ENCODE peak calls at places on chromosomes 5 and 9, in ten cellular contexts. A, W, K, Y, N, Q, S, P, G and M are unnamed samples.

GRCh38 chr5:73380052-73380451 is 68.5 kb downstream of the FOXD1 start:
- DNase-seq in N (no peak), G (no peak), S (no peak), Q (no peak), K (no peak), W (no peak), P (no peak), A (peak; percentile 16), Y (no peak), M (no peak)

GRCh38 chr5:177607452-177608192 is 7.7 kb downstream of the B4GALT7 start:
- DNase-seq in G (peak; percentile 78), N (peak; percentile 90), W (peak; percentile 96), Y (peak; percentile 62), K (peak; percentile 56), S (peak; percentile 36), A (peak; percentile 84), Q (peak; percentile 91), P (peak; percentile 90), M (peak; percentile 84)

GRCh38 chr5:64826541-64826940 is 57.8 kb downstream of the CWC27 start:
- DNase-seq in S (no peak), N (no peak), K (no peak), Q (no peak), Y (no peak), G (no peak), P (no peak), W (no peak), A (no peak), M (no peak)

GRCh38 chr9:123445116-123445515 is 89.1 kb downstream of the CRB2 start:
- DNase-seq in A (no peak), G (no peak), Y (no peak), P (no peak), K (no peak), S (no peak), Q (no peak), N (no peak), W (peak; percentile 18), M (no peak)

GRCh38 chr5:72224946-72225427 is 95.1 kb downstream of the MRPS27 start:
- DNase-seq in K (no peak), N (no peak), Q (no peak), S (no peak), Y (no peak), W (no peak), A (no peak), G (no peak), P (peak; percentile 56), M (no peak)

GRCh38 chr5:90356612-90357011 is 52.9 kb downstream of the CETN3 start:
- DNase-seq in K (no peak), P (peak; percentile 20), S (no peak), Q (no peak), N (no peak), G (no peak), W (no peak), A (no peak), Y (no peak), M (no peak)

GRCh38 chr5:180366303-180366702 is 13.2 kb upstream of the GFPT2 start:
- DNase-seq in K (no peak), N (no peak), Y (no peak), W (no peak), S (no peak), A (no peak), Q (no peak), P (no peak), G (no peak), M (no peak)

GRCh38 chr5:132557425-132557805 is 638 bp downstream of the RAD50 start:
- DNase-seq in G (peak; percentile 80), A (peak; percentile 49), P (peak; percentile 33), Q (peak; percentile 18), S (peak; percentile 18), N (peak; percentile 10), Y (peak; percentile 11), W (peak; percentile 63), K (peak; percentile 83), M (peak; percentile 46)

GRCh38 chr5:92353107-92354030 is 970.3 kb upstream of the ARRDC3 start:
- DNase-seq in S (no peak), P (peak; percentile 11), Y (no peak), W (no peak), A (no peak), K (no peak), G (peak; percentile 49), Q (no peak), N (no peak), M (no peak)

GRCh38 chr5:69467442-69468225 is 25.0 kb upstream of the OCLN start:
- DNase-seq in S (no peak), K (peak; percentile 93), N (no peak), G (no peak), Q (no peak), P (peak; percentile 13), Y (no peak), W (no peak), A (peak; percentile 73), M (no peak)

GRCh38 chr5:141412853-141413539 is at the start of gene PCDHGA10:
- DNase-seq in W (peak; percentile 73), A (peak; percentile 82), P (peak; percentile 81), K (peak; percentile 86), Y (no peak), N (peak; percentile 70), G (no peak), Q (peak; percentile 77), S (no peak), M (no peak)

DNA sequence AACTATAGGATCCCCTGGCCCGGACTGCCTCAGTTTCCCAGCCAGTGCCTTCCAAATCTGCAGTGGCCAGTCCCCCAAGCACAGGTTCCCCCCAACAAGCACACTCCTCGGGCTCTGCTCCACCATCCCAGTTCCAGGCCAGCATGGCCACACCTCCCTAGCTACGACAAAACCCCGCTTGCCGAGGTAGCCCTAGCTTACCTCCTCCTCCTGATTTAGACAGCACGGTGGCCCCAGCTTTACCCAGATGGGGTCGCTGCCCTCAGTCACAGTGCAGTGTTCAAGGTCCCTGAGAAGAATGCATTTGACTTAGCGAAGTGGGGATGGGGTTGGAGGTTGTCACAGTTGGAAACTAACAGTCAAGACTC is 40.8 kb upstream of the GARNL3 start:
- DNase-seq in G (no peak), P (no peak), S (no peak), K (no peak), Y (no peak), A (no peak), W (no peak), N (peak; percentile 18), Q (peak; percentile 11), M (peak; percentile 33)
- TF ChIP-seq CTCF in G (no peak), P (no peak), S (no peak), K (no peak), Y (no peak), A (no peak), W (peak; percentile 56), N (no peak), Q (no peak), M (no peak)

DNA sequence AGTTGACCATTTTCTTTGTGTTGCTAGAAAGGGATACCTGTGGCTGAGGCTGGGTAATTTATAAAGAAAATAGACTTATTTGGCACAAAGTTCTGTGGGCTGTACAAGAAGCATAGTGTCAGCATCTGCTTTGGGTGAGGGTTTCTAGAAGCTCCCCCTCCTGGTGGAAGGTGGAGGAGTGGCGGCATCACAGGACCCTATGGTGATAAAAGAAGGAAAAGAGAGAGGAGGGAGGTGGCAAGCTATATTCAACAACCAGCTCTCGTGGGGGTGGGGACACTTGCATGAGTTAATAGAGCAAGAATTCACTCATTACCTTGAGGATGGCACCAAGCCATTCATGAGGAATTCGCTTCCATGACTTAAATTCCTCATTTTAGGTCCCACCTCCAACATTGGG is 2041.4 kb upstream of the CDH9 start:
- DNase-seq in K (no peak), Q (no peak), S (no peak), G (peak; percentile 12), Y (no peak), W (peak; percentile 63), P (no peak), A (no peak), N (peak; percentile 38), M (no peak)
- TF ChIP-seq CTCF in K (no peak), Q (no peak), S (no peak), G (no peak), Y (no peak), W (peak; percentile 71), P (no peak), A (peak; percentile 5), N (no peak), M (no peak)

GRCh38 chr9:108759399-108759798 is 96.4 kb downstream of the ACTL7B start:
- DNase-seq in S (no peak), G (no peak), W (no peak), A (no peak), Q (no peak), Y (no peak), K (no peak), P (no peak), N (no peak), M (peak; percentile 54)

GRCh38 chr9:108760841-108761240 is 94.9 kb downstream of the ACTL7B start:
- DNase-seq in A (no peak), S (no peak), N (no peak), K (no peak), Y (no peak), Q (no peak), P (no peak), G (no peak), W (no peak), M (no peak)

GRCh38 chr9:108755979-108756378 is 99.8 kb downstream of the ACTL7B start:
- DNase-seq in P (no peak), Y (no peak), K (peak; percentile 50), G (no peak), A (no peak), N (no peak), Q (no peak), W (no peak), S (no peak), M (no peak)

GRCh38 chr9:108759835-108760234 is 96.0 kb downstream of the ACTL7B start:
- DNase-seq in A (no peak), G (no peak), Y (no peak), W (no peak), S (no peak), Q (no peak), K (no peak), P (no peak), N (no peak), M (peak; percentile 54)

DNA sequence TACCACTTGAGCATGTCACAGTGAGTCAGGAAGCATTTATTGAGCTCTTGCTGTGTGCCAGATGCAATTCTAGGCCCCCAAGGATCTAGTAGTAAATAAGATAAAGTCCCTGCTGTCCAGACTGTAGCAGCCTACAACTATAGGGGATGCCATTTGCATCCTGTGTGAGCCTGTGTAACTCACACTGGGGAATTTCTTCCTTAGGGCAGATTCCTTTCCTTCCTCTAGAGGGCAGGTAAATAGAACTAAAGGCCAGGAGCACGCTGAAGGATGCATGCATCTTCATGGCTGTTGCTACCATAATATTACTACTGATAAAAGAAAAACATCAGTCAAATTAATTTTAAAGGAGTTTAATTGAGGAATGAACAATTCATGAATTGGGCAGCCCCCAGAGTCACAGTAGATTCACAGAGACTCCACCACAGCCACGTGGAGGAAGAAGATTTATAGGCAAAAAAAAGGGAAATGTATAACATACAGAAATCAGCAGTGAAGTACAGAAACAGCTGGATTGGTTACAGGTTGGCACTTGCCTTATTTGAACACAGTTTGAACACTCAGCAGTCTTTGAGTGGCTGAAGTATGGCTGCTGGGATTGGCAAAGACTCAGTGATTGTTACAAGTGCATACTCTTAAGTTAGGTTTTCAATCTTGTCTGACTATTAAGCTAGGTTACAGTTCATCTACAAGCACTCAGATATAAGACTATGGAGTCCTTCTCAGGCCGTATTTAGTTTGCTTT is 98.9 kb downstream of the ACTL7B start:
- DNase-seq in N (no peak), K (no peak), W (no peak), Q (no peak), S (no peak), G (no peak), P (no peak), Y (no peak), A (no peak), M (no peak)
- TF ChIP-seq CTCF in N (peak; percentile 31), K (no peak), W (peak; percentile 67), Q (peak; percentile 32), S (no peak), G (peak; percentile 33), P (peak; percentile 27), Y (no peak), A (no peak), M (no peak)

GRCh38 chr5:36090033-36090432 is 23.4 kb upstream of the UGT3A2 start:
- DNase-seq in N (peak; percentile 48), G (peak; percentile 37), W (peak; percentile 86), Q (peak; percentile 17), K (peak; percentile 58), Y (no peak), A (no peak), S (no peak), P (peak; percentile 21), M (no peak)
- TF ChIP-seq CTCF in N (peak; percentile 24), G (no peak), W (peak; percentile 69), Q (peak; percentile 37), K (peak; percentile 52), Y (no peak), A (no peak), S (no peak), P (peak; percentile 54), M (no peak)